ENCODE peak calls at places on chromosomes 6 and 20, in four cellular contexts. H is T-helper 1 cell; Q is stimulated activated naive B cell treated with anti-CD40 and anti-IgM and Interleukin-4, amounts not matched to agents 10 μg/mL and 1 μg/mL and 100 μg/mL, for 72 hours; C is stimulated activated CD4-positive, alpha-beta T cell treated with anti-CD3 and anti-CD28 coated beads, TNF-alpha, amount 100 ng/mL, for 1 hour. V is an unnamed sample.

GRCh38 chr6:17679726-17680125 is 27.0 kb downstream of the NUP153 start:
- DNase-seq in H (no peak), Q (no peak), C (no peak), V (no peak)

GRCh38 chr20:6566821-6567220 is 200.7 kb upstream of the BMP2 start:
- DNase-seq in H (no peak), Q (no peak), C (no peak), V (no peak)

GRCh38 chr6:144007779-144008500 is at the start of gene PLAGL1:
- DNase-seq in H (no peak), Q (peak), C (no peak), V (no peak)

GRCh38 chr6:45115696-45116095 is 212.4 kb upstream of the RUNX2 start:
- DNase-seq in H (no peak), Q (no peak), C (no peak), V (no peak)

GRCh38 chr6:49541936-49542335 is 8.5 kb upstream of the C6orf141 start:
- DNase-seq in H (no peak), Q (no peak), C (no peak), V (no peak)

GRCh38 chr6:135358907-135359459 is 138.6 kb downstream of the AHI1 start:
- DNase-seq in H (no peak), Q (no peak), C (no peak), V (no peak)

GRCh38 chr6:134020071-134020470 is 32.4 kb downstream of the SLC2A12 start:
- DNase-seq in H (no peak), Q (no peak), C (no peak), V (no peak)

GRCh38 chr6:66605011-66605410 is 898.0 kb upstream of the EYS start:
- DNase-seq in H (no peak), Q (no peak), C (no peak), V (no peak)

GRCh38 chr6:82951935-82952334 is 113.7 kb downstream of the UBE3D start:
- DNase-seq in H (no peak), Q (no peak), C (no peak), V (no peak)